ENCODE peak calls at places on chromosome 17, in four cellular contexts. G is LNCaP clone FGC, U is fibroblast of pulmonary artery, R is heart left ventricle. D is an unnamed sample.

GRCh38 chr17:40349477-40350409 is 14.8 kb downstream of the GJD3 start:
- DNase-seq in G (no peak), U (peak), R (peak), D (no peak)

GRCh38 chr17:58375811-58376210 is 23.8 kb upstream of the SUPT4H1 start:
- DNase-seq in G (no peak), U (no peak), R (no peak), D (no peak)

GRCh38 chr17:1047177-1047885 is 50.4 kb downstream of the TIMM22 start:
- DNase-seq in G (no peak), U (peak), R (peak), D (peak)

GRCh38 chr17:44556114-44556853 is 1.0 kb upstream of the FZD2 start:
- DNase-seq in G (no peak), U (peak), R (peak), D (peak)

GRCh38 chr17:7774037-7774659 is 56.6 kb downstream of the DNAH2 start:
- DNase-seq in G (no peak), U (peak), R (no peak), D (no peak)

GRCh38 chr17:48002208-48002919 is 31.5 kb downstream of the CDK5RAP3 start:
- DNase-seq in G (no peak), U (peak), R (no peak), D (peak)

GRCh38 chr17:76554131-76554530 is 14.3 kb downstream of the PRCD start:
- DNase-seq in G (no peak), U (no peak), R (no peak), D (no peak)

GRCh38 chr17:43803758-43804157 is 23.5 kb downstream of the CFAP97D1 start:
- DNase-seq in G (no peak), U (peak), R (no peak), D (peak)

GRCh38 chr17:30550512-30551273 is 73.5 kb downstream of the GOSR1 start:
- DNase-seq in G (no peak), U (peak), R (no peak), D (peak)

GRCh38 chr17:1006054-1006453 is 9.1 kb downstream of the TIMM22 start:
- DNase-seq in G (no peak), U (no peak), R (no peak), D (no peak)

GRCh38 chr17:78128616-78129384 is at the start of gene TMC6:
- DNase-seq in G (no peak), U (no peak), R (peak), D (no peak)

GRCh38 chr17:12789976-12790805 is 893 bp downstream of the ARHGAP44 start:
- DNase-seq in G (no peak), U (no peak), R (no peak), D (no peak)

GRCh38 chr17:1730004-1730344 is 5.5 kb downstream of the WDR81 start:
- DNase-seq in G (no peak), U (no peak), R (no peak), D (no peak)

GRCh38 chr17:52532373-52532772 is 373.9 kb upstream of the CA10 start:
- DNase-seq in G (no peak), U (no peak), R (no peak), D (no peak)

GRCh38 chr17:52537368-52537767 is 378.9 kb upstream of the CA10 start:
- DNase-seq in G (no peak), U (no peak), R (no peak), D (no peak)

DNA sequence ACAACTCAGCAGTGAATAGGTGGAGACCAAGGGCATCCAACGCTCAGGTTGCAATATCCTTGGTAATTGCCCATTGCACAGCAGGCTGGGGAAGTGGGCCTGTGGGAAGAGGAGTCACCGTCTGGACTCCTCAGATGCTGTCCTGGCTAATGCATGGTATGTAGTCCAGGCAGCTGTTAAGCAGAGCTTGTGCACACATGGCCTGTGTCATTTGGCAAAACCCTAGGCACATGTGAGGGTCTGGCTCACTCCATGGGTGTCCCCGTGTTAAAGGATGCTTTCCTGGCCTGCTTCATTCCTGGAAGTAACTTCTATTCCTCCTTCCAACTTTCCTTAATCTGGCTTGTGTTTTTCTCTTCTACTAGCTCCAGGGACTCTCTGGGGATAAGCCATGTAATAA is 378.0 kb upstream of the CA10 start:
- DNase-seq in G (no peak), U (no peak), R (peak), D (no peak)
- TF ChIP-seq CTCF in G (no peak), U (no peak), R (no peak), D (no peak)

DNA sequence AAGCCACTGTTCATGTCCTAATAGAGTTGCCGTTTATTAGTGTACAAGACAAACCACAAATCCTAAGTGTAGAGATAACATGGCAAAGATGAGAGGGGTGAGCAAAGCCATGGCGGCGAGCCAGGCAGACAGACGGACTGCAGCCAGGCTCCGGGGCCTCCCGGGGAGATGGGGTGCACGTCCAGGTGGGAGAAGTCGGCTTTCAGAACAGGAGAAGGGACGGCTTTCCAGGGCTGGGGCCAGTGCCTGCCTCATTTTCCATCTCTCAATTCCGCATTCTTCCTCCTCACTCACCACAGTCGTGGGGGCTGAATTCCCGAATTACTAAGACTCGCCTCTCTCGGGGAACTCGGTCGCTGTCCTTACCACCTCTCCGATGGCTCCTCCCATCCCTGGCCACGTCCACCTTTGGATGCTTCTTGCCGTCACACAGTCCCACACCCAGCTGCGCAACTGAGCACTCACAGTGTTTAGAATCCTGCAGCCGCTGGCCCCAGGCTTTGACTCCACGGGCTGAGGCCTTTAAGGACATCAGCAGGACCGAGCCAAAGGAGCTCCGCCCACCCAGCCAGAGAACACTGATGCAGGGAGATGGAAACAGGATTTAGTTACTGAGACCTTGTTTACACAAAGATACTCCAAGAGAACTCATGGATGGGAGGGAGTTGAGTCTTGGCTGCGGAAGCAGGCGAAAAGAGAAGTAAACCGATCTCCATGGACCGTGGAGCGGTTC is 59.7 kb downstream of the RNF112 start:
- DNase-seq in G (no peak), U (no peak), R (peak), D (no peak)
- H3K4me3 ChIP-seq in G (no peak), U (no peak), R (no peak), D (no peak)

DNA sequence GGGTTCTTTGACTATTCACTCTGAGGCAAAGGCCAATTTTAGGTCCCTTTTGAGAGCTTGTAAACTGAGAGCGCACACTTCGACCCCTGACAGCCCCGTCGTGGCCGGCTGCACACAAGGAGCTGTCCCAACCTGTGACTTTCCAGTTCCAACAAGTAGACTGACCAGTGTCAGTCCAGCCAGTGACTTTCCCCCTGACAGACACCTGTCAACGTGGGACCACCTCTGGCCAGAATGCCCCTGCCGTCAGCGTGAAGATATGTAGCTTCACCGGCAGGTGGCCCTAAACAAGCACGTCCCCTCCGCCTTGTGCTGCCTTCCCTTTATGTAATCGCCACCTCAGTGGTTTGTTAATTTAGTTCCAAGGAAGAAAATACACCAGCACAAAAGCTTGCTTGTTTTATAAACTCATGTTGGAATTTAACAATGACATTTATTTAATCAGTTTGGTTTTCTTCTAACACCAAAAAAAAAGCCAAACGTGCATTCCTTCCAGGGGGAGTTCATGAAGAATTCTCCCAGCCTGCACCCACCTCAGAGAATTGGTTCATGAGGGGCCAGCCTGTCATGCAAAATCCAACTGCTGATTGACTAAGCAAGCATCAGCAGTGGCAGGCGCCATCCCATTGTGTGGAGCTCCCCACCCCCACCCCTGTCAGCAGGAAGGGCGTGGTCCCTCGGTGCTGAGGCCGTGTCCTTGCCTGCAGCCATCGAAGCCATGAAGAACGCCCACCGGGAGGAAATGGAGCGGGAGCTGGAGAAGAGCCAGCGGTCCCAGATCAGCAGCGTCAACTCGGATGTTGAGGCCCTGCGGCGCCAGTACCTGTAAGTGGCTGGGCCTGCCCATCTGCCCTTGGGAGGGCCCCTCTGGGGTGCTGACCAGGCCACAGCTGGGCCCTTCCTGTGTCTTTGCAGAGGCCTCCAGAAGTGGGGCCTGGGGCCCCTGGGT is 33.9 kb downstream of the PLD6 start:
- DNase-seq in G (no peak), U (no peak), R (peak), D (no peak)
- TF ChIP-seq CTCF in G (no peak), U (no peak), R (no peak), D (no peak)

GRCh38 chr17:64200080-64201042 is 62.7 kb downstream of the TEX2 start:
- DNase-seq in G (no peak), U (peak), R (no peak), D (peak)
- H3K4me3 ChIP-seq in G (no peak), U (no peak), R (no peak), D (no peak)

DNA sequence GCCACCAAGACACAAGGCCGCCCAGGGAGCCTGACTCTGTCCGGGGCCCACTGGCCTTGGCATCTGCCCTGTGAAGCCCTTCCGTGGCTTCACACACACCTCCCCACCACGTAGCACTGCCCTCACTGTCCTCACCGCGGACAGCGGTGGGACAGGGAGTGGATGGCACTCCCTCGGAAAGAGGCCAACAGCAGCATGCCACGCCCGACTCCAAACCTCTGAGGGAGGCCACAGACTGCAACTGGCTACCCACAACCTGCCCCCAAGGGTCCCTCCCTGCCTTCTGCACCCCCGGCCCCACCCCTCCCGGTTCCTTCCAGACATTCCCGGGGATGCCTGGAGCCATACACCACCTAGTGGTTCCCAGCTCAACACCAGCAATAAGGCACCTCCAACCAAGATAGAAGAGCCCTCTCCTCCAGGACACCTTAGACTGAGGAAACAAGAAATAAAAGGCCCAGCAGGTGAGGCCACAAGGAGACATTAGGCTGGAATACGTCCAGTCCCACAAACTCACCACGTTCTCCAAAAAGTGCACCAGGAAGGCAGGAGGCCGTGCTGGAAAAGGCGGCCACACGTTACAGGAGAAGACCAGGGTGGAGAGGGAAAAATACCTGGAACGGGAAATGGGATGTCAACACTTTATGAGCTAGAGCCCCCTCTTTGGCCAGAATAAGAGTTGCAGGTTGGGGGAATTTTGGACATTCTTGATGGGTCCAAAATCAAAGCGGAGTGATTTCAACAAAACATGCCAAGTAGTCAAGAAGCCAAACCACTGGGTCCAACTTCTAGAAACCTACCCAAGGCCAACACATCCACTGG is 310.0 kb downstream of the SOX9 start:
- DNase-seq in G (no peak), U (no peak), R (no peak), D (no peak)
- TF ChIP-seq CTCF in G (peak), U (peak), R (peak), D (peak)

GRCh38 chr17:55448681-55449080 is 27.0 kb upstream of the MMD start:
- DNase-seq in G (no peak), U (no peak), R (no peak), D (peak)
- H3K4me3 ChIP-seq in G (no peak), U (no peak), R (no peak), D (no peak)

GRCh38 chr17:81448442-81448841 is 53.2 kb downstream of the BAHCC1 start:
- DNase-seq in G (no peak), U (no peak), R (no peak), D (no peak)

GRCh38 chr17:81444610-81445339 is 49.5 kb downstream of the BAHCC1 start:
- DNase-seq in G (no peak), U (no peak), R (no peak), D (no peak)

GRCh38 chr17:81447331-81447933 is 52.2 kb downstream of the BAHCC1 start:
- DNase-seq in G (no peak), U (no peak), R (no peak), D (no peak)

GRCh38 chr17:81443269-81443668 is 48.0 kb downstream of the BAHCC1 start:
- DNase-seq in G (no peak), U (no peak), R (no peak), D (no peak)

DNA sequence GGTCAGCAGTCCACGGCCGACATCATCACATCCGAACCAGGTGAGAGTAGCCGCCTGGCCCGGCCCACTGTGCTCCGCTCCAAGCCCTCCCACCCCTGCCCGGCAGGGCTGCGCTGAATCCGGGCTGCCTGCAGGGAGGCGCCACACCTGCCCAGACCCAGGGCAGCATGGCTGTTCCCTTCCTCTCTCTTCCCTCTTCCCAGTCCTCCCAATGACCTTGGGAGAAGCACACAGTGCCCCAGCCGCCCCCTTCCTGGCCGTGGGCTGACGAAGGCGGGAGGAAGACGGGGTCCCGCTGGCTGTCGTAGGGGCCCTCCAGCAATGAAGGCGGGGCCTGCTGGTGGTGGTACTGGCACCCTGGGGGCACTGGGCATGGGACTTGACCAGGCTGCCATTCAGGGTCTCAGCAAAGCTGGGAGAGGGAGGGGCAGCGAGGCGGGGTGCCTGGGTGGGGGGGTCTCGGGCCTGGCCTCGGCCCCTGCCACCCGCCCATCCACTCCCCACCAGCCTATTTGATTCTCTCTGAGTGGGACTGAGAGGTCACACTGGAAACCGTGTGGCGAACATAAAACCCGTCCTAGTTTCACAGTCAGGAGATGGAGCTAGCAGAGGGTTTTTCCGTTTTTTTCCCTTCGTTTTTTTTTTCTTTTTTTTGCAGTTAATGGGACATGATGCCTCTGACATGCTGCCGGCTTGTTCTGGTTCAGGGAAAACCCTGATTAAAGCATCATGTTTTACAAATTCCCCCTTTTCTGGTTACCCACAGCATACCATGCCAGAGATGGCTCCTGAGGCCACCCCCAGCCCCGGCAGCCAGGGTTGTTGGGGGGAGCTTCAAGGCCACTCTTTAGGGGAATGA is 50.6 kb downstream of the BAHCC1 start:
- DNase-seq in G (no peak), U (no peak), R (no peak), D (no peak)
- TF ChIP-seq CTCF in G (no peak), U (no peak), R (no peak), D (no peak)

D was measured in astrocyte of the spinal cord.